ENCODE peak calls at places on chromosomes 11 and 22, in six cellular contexts. K is thoracic aorta, E is tibial artery, G is lower leg skin, N is BE2C, Y is pancreas. Q is an unnamed sample.

GRCh38 chr11:67044496-67044895 is 12.2 kb upstream of the RHOD start:
- DNase-seq in K (no peak), E (no peak), G (no peak), N (no peak), Y (no peak), Q (no peak)

GRCh38 chr11:79102821-79103220 is 338.0 kb downstream of the TENM4 start:
- DNase-seq in K (no peak), E (no peak), G (no peak), N (no peak), Y (no peak), Q (no peak)

GRCh38 chr11:14537134-14537599 is 17.0 kb upstream of the PSMA1 start:
- DNase-seq in K (no peak), E (no peak), G (no peak), N (peak; percentile 16), Y (no peak), Q (no peak)

GRCh38 chr11:72629266-72629665 is 45.0 kb downstream of the PDE2A start:
- DNase-seq in K (no peak), E (peak; percentile 76), G (no peak), N (peak; percentile 89), Y (no peak), Q (no peak)

GRCh38 chr11:13118194-13118593 is 109.1 kb downstream of the RASSF10 start:
- DNase-seq in K (no peak), E (no peak), G (no peak), N (no peak), Y (no peak), Q (no peak)

GRCh38 chr22:37228106-37229011 is 15.7 kb downstream of the RAC2 start:
- DNase-seq in K (no peak), E (no peak), G (no peak), N (no peak), Y (no peak), Q (no peak)

GRCh38 chr11:1206391-1207271 is 16.2 kb upstream of the MUC5B start:
- DNase-seq in K (no peak), E (peak; percentile 64), G (peak; percentile 82), N (no peak), Y (no peak), Q (no peak)

GRCh38 chr22:48577014-48577690 is 1250.5 kb downstream of the BRD1 start:
- DNase-seq in K (no peak), E (no peak), G (no peak), N (no peak), Y (no peak), Q (no peak)

GRCh38 chr11:98155696-98156095 is 865.1 kb upstream of the CNTN5 start:
- DNase-seq in K (no peak), E (no peak), G (no peak), N (no peak), Y (no peak), Q (no peak)

GRCh38 chr11:3137486-3138177 is 27.5 kb downstream of the OSBPL5 start:
- DNase-seq in K (no peak), E (peak; percentile 58), G (peak; percentile 56), N (peak; percentile 0), Y (peak; percentile 15), Q (no peak)

GRCh38 chr11:30560345-30561106 is 25.6 kb downstream of the MPPED2 start:
- DNase-seq in K (no peak), E (no peak), G (no peak), N (no peak), Y (no peak), Q (no peak)

GRCh38 chr22:49629024-49629570 is 198.6 kb downstream of the BRD1 start:
- DNase-seq in K (no peak), E (no peak), G (no peak), N (no peak), Y (no peak), Q (no peak)

GRCh38 chr11:2103666-2104523 is 35.3 kb downstream of the IGF2 start:
- DNase-seq in K (no peak), E (peak; percentile 44), G (no peak), N (no peak), Y (no peak), Q (no peak)

GRCh38 chr11:6300325-6300724 is 20.0 kb downstream of the CAVIN3 start:
- DNase-seq in K (no peak), E (no peak), G (no peak), N (no peak), Y (no peak), Q (no peak)

GRCh38 chr22:19466126-19466716 is 12.8 kb downstream of the UFD1 start:
- DNase-seq in K (no peak), E (no peak), G (no peak), N (peak; percentile 45), Y (no peak), Q (no peak)

GRCh38 chr11:11849127-11849746 is 7.5 kb downstream of the USP47 start:
- DNase-seq in K (no peak), E (no peak), G (no peak), N (peak; percentile 58), Y (peak; percentile 53), Q (no peak)

GRCh38 chr22:17149073-17149815 is 9.8 kb downstream of the HDHD5 start:
- DNase-seq in K (no peak), E (peak; percentile 19), G (no peak), N (no peak), Y (no peak), Q (no peak)

GRCh38 chr22:44068422-44069191 is 44.5 kb downstream of the PARVB start:
- DNase-seq in K (no peak), E (no peak), G (no peak), N (no peak), Y (no peak), Q (no peak)

GRCh38 chr11:69654001-69654659 is 13.2 kb downstream of the CCND1 start:
- DNase-seq in K (no peak), E (peak; percentile 62), G (peak; percentile 84), N (peak; percentile 61), Y (no peak), Q (no peak)

GRCh38 chr22:31093956-31094622 is 13.0 kb downstream of the SMTN start:
- DNase-seq in K (no peak), E (peak; percentile 82), G (no peak), N (no peak), Y (peak; percentile 51), Q (no peak)

GRCh38 chr11:7909585-7910325 is 21.3 kb downstream of the OR10A6 start:
- DNase-seq in K (no peak), E (no peak), G (no peak), N (no peak), Y (no peak), Q (no peak)

GRCh38 chr11:10499452-10500262 is 41.3 kb downstream of the RNF141 start:
- DNase-seq in K (no peak), E (peak; percentile 66), G (peak; percentile 87), N (no peak), Y (no peak), Q (no peak)

GRCh38 chr22:29198240-29198639 is 7.5 kb upstream of the EMID1 start:
- DNase-seq in K (no peak), E (no peak), G (no peak), N (no peak), Y (no peak), Q (no peak)

GRCh38 chr11:96978751-96979150 is 588.9 kb downstream of the JRKL start:
- DNase-seq in K (no peak), E (no peak), G (no peak), N (no peak), Y (no peak), Q (no peak)

GRCh38 chr11:128886401-128887119 is 4.6 kb upstream of the KCNJ5 start:
- DNase-seq in K (no peak), E (no peak), G (no peak), N (no peak), Y (peak; percentile 63), Q (no peak)

GRCh38 chr22:38766076-38766777 is 10.4 kb upstream of the SUN2 start:
- DNase-seq in K (no peak), E (no peak), G (peak; percentile 91), N (peak; percentile 93), Y (peak; percentile 60), Q (peak; percentile 51)

GRCh38 chr11:122981388-122982264 is at the start of gene BSX:
- DNase-seq in K (no peak), E (no peak), G (no peak), N (peak; percentile 32), Y (peak; percentile 68), Q (no peak)

GRCh38 chr11:86160546-86161149 is 83.9 kb upstream of the EED start:
- DNase-seq in K (no peak), E (no peak), G (no peak), N (no peak), Y (no peak), Q (no peak)

GRCh38 chr11:204587-205109 is 2.6 kb downstream of the BET1L start:
- DNase-seq in K (no peak), E (no peak), G (peak; percentile 75), N (no peak), Y (peak; percentile 27), Q (no peak)

GRCh38 chr11:93784935-93785360 is 866 bp downstream of the MED17 start:
- DNase-seq in K (no peak), E (no peak), G (no peak), N (no peak), Y (no peak), Q (no peak)

GRCh38 chr11:67357831-67358555 is 4.6 kb upstream of the POLD4 start:
- DNase-seq in K (no peak), E (no peak), G (no peak), N (no peak), Y (no peak), Q (no peak)

GRCh38 chr11:102831709-102832492 is 11.5 kb downstream of the MMP3 start:
- DNase-seq in K (no peak), E (no peak), G (no peak), N (no peak), Y (no peak), Q (no peak)
- TF ChIP-seq CTCF in K (no peak), E (no peak), G (no peak), N (no peak), Y (no peak), Q (no peak)

GRCh38 chr11:70762810-70763209 is 364.5 kb downstream of the CTTN start:
- DNase-seq in K (no peak), E (no peak), G (no peak), N (no peak), Y (no peak), Q (no peak)
- TF ChIP-seq CTCF in K (no peak), E (no peak), G (no peak), N (no peak), Y (no peak), Q (no peak)

DNA sequence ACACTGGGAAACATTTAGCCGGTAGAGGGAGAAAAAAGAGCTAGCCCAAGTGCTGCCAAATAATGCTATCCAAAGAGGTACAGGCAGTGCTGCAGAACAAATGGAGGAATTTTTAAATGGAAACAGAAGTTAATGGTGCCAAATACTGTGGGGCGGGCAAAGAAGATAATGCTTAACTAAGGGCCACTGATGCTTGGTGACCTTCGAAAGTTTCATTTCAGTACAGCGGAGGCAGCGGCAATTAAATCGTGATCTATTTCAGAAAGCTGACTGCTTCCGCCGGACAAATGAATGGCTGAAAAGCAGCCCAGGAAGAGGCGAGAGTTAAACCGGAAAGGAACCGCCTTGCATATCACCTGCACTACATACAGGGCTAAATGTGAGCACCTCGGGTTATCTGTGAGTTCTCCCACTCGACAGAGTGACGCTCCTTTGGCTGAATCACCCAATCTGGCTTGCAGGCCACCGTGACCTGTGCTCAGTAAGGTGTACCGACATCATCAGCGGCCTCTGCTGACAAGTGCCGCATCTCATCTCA is 42.1 kb downstream of the CADM1 start:
- DNase-seq in K (no peak), E (no peak), G (no peak), N (no peak), Y (no peak), Q (no peak)
- TF ChIP-seq CTCF in K (no peak), E (no peak), G (no peak), N (no peak), Y (no peak), Q (no peak)

GRCh38 chr11:43988040-43988793 is 45.8 kb downstream of the C11orf96 start:
- DNase-seq in K (no peak), E (peak; percentile 66), G (peak; percentile 60), N (no peak), Y (no peak), Q (no peak)
- TF ChIP-seq CTCF in K (no peak), E (peak; percentile 21), G (no peak), N (peak; percentile 21), Y (no peak), Q (no peak)

Q was measured in omental fat pad.